ENCODE peak calls at places on chromosomes 2 and 18, in five cellular contexts. K, J, Y, G and B are unnamed samples.

GRCh38 chr2:126898636-126899035 is at the start of gene TEX51:
- DNase-seq in J (no peak), K (no peak), Y (peak; percentile 12), G (no peak), B (no peak)

GRCh38 chr18:54210463-54210862 is 14.0 kb downstream of the MBD2 start:
- DNase-seq in K (no peak), Y (no peak), J (no peak), G (no peak), B (no peak)

GRCh38 chr2:160365691-160366367 is 127.8 kb downstream of the RBMS1 start:
- DNase-seq in G (no peak), J (no peak), Y (no peak), K (no peak), B (no peak)

GRCh38 chr2:191635333-191636234 is 42.4 kb upstream of the NABP1 start:
- DNase-seq in G (no peak), Y (no peak), J (peak; percentile 85), K (no peak), B (no peak)

GRCh38 chr2:235572592-235572991 is 78.7 kb downstream of the AGAP1 start:
- DNase-seq in G (no peak), Y (no peak), K (no peak), J (no peak), B (no peak)

GRCh38 chr2:221817052-221817451 is 244.9 kb upstream of the EPHA4 start:
- DNase-seq in K (no peak), G (no peak), Y (no peak), J (peak; percentile 72), B (peak; percentile 57)

GRCh38 chr18:62521588-62521987 is 1.2 kb upstream of the ZCCHC2 start:
- DNase-seq in K (no peak), G (no peak), J (no peak), Y (no peak), B (no peak)

GRCh38 chr18:74819433-74820059 is 221.9 kb downstream of the ZNF407 start:
- DNase-seq in J (peak; percentile 42), K (peak; percentile 88), Y (peak; percentile 91), G (peak; percentile 55), B (peak; percentile 19)

GRCh38 chr18:34710430-34711386 is 610 bp downstream of the DTNA start:
- DNase-seq in J (no peak), Y (no peak), G (peak; percentile 51), K (no peak), B (peak; percentile 34)

GRCh38 chr18:24586662-24587360 is 126.4 kb downstream of the HRH4 start:
- DNase-seq in K (no peak), J (no peak), Y (no peak), G (no peak), B (no peak)

GRCh38 chr2:119407430-119408220 is 24.0 kb upstream of the TMEM37 start:
- DNase-seq in K (peak; percentile 80), Y (peak; percentile 59), J (peak; percentile 58), G (peak; percentile 82), B (peak; percentile 53)

GRCh38 chr18:48278081-48278480 is 131.1 kb downstream of the ZBTB7C start:
- DNase-seq in G (no peak), Y (no peak), J (no peak), K (no peak), B (no peak)

GRCh38 chr2:101912545-101912944 is 79.2 kb upstream of the IL1R2 start:
- DNase-seq in G (no peak), Y (no peak), K (no peak), J (no peak), B (no peak)

GRCh38 chr2:20514596-20515269 is 67.9 kb downstream of the RHOB start:
- DNase-seq in Y (peak; percentile 33), G (no peak), J (peak; percentile 97), K (peak; percentile 76), B (peak; percentile 97)

GRCh38 chr2:60281730-60282129 is 271.7 kb downstream of the BCL11A start:
- DNase-seq in J (no peak), G (no peak), K (no peak), Y (no peak), B (no peak)

GRCh38 chr2:225788571-225788970 is 389.1 kb downstream of the NYAP2 start:
- DNase-seq in K (no peak), J (peak; percentile 10), G (no peak), Y (no peak), B (no peak)

GRCh38 chr2:219477815-219478214 is 20.9 kb upstream of the GMPPA start:
- DNase-seq in G (no peak), J (no peak), Y (no peak), K (no peak), B (no peak)

GRCh38 chr2:47205576-47206141 is 50.6 kb upstream of the STPG4 start:
- DNase-seq in J (no peak), Y (no peak), K (no peak), G (no peak), B (no peak)

GRCh38 chr2:65877331-65877791 is 445.0 kb upstream of the SPRED2 start:
- DNase-seq in J (peak; percentile 51), K (no peak), Y (no peak), G (no peak), B (no peak)

GRCh38 chr2:14297340-14297739 is 335.2 kb upstream of the LRATD1 start:
- DNase-seq in G (no peak), K (no peak), J (no peak), Y (no peak), B (peak; percentile 100)

GRCh38 chr18:21093133-21093532 is 18.5 kb downstream of the ROCK1 start:
- DNase-seq in Y (no peak), K (no peak), J (no peak), G (no peak), B (no peak)

GRCh38 chr18:75159238-75159518 is 49.8 kb downstream of the PTGR3 start:
- DNase-seq in J (no peak), G (no peak), Y (no peak), K (no peak), B (no peak)

GRCh38 chr2:158297606-158298005 is 158.9 kb downstream of the CCDC148 start:
- DNase-seq in Y (no peak), G (no peak), J (peak; percentile 70), K (no peak), B (peak; percentile 80)

GRCh38 chr2:109612991-109613921 is 510 bp downstream of the SEPTIN10 start:
- DNase-seq in G (peak; percentile 23), K (peak; percentile 66), J (peak; percentile 38), Y (peak; percentile 39), B (peak; percentile 39)

GRCh38 chr2:38128653-38129052 is 52.7 kb upstream of the CYP1B1 start:
- DNase-seq in J (no peak), K (no peak), G (no peak), Y (no peak), B (no peak)

GRCh38 chr2:16002144-16002543 is 61.8 kb downstream of the MYCN start:
- DNase-seq in J (no peak), G (no peak), Y (no peak), K (no peak), B (no peak)

GRCh38 chr2:235712176-235712575 is 218.3 kb downstream of the AGAP1 start:
- DNase-seq in Y (no peak), J (no peak), K (no peak), G (no peak), B (no peak)

GRCh38 chr2:181077128-181077709 is 96.8 kb downstream of the UBE2E3 start:
- DNase-seq in J (peak; percentile 53), K (no peak), G (peak; percentile 36), Y (no peak), B (peak; percentile 55)

GRCh38 chr2:25491003-25491696 is 149.4 kb upstream of the DNMT3A start:
- DNase-seq in G (no peak), K (no peak), Y (no peak), J (no peak), B (peak; percentile 92)

GRCh38 chr2:160432633-160433032 is 61.0 kb downstream of the RBMS1 start:
- DNase-seq in G (no peak), K (peak; percentile 13), Y (no peak), J (peak; percentile 90), B (peak; percentile 98)

GRCh38 chr18:54558609-54559585 is 32.1 kb upstream of the DYNAP start:
- DNase-seq in J (peak; percentile 25), Y (no peak), G (no peak), K (no peak), B (peak; percentile 64)

GRCh38 chr2:23524261-23524706 is 139.3 kb downstream of the KLHL29 start:
- DNase-seq in G (no peak), K (peak; percentile 35), Y (no peak), J (peak; percentile 70), B (peak; percentile 47)

GRCh38 chr18:10303171-10303570 is 151.3 kb upstream of the APCDD1 start:
- DNase-seq in Y (no peak), G (no peak), K (no peak), J (no peak), B (no peak)

GRCh38 chr18:50096766-50097435 is 98.0 kb downstream of the MYO5B start:
- DNase-seq in J (no peak), Y (no peak), K (no peak), G (no peak), B (peak; percentile 71)

GRCh38 chr2:83817511-83817910 is 641.6 kb downstream of the SUCLG1 start:
- DNase-seq in G (no peak), Y (no peak), K (no peak), J (no peak), B (peak; percentile 25)

GRCh38 chr18:50928551-50928950 is 39.3 kb upstream of the ELAC1 start:
- DNase-seq in G (no peak), Y (no peak), J (peak; percentile 53), K (no peak), B (no peak)

GRCh38 chr2:127619901-127620705 is 25.9 kb upstream of the GPR17 start:
- DNase-seq in K (no peak), Y (peak; percentile 21), J (no peak), G (no peak), B (no peak)

GRCh38 chr18:51603551-51603950 is 406.1 kb upstream of the MEX3C start:
- DNase-seq in G (no peak), K (no peak), J (no peak), Y (no peak), B (no peak)